ENCODE peak calls at places on chromosome 16, in nine cellular contexts. One of them, this sample, is unnamed.

GRCh38 chr16:88957887-88958577 is 19.0 kb downstream of the CBFA2T3 start:
- DNase-seq in memory B cell: no peak
- DNase-seq in WTC11: no peak
- DNase-seq in T-helper 2 cell: no peak
- DNase-seq in HCEC 1CT: no peak
- DNase-seq in stimulated activated CD4-positive, alpha-beta T cell treated with anti-CD3 and anti-CD28 coated beads, Interleukin-1b, Interleukin-23, amount 100 ng/mL, for 48 hours: peak; percentile 19
- DNase-seq in iPS-NIHi11: no peak
- DNase-seq in omental fat pad: no peak
- DNase-seq in stimulated activated CD8-positive, alpha-beta memory T cell treated with anti-CD3 and anti-CD28 coated beads, Interleukin-2, amount 100 ng/mL, for 48 hours: no peak
- DNase-seq in this sample: no peak

GRCh38 chr16:71712501-71712900 is 12.0 kb downstream of the PHLPP2 start:
- DNase-seq in memory B cell: no peak
- DNase-seq in WTC11: no peak
- DNase-seq in T-helper 2 cell: no peak
- DNase-seq in HCEC 1CT: no peak
- DNase-seq in stimulated activated CD4-positive, alpha-beta T cell treated with anti-CD3 and anti-CD28 coated beads, Interleukin-1b, Interleukin-23, amount 100 ng/mL, for 48 hours: no peak
- DNase-seq in iPS-NIHi11: no peak
- DNase-seq in omental fat pad: no peak
- DNase-seq in stimulated activated CD8-positive, alpha-beta memory T cell treated with anti-CD3 and anti-CD28 coated beads, Interleukin-2, amount 100 ng/mL, for 48 hours: no peak
- DNase-seq in this sample: no peak

GRCh38 chr16:67652578-67653130 is 7.4 kb downstream of the ACD start:
- DNase-seq in memory B cell: no peak
- DNase-seq in WTC11: peak; percentile 63
- DNase-seq in T-helper 2 cell: no peak
- DNase-seq in HCEC 1CT: no peak
- DNase-seq in stimulated activated CD4-positive, alpha-beta T cell treated with anti-CD3 and anti-CD28 coated beads, Interleukin-1b, Interleukin-23, amount 100 ng/mL, for 48 hours: no peak
- DNase-seq in iPS-NIHi11: peak; percentile 98
- DNase-seq in omental fat pad: no peak
- DNase-seq in stimulated activated CD8-positive, alpha-beta memory T cell treated with anti-CD3 and anti-CD28 coated beads, Interleukin-2, amount 100 ng/mL, for 48 hours: no peak
- DNase-seq in this sample: no peak

GRCh38 chr16:87502308-87502969 is 9.6 kb upstream of the ZCCHC14 start:
- DNase-seq in memory B cell: no peak
- DNase-seq in WTC11: no peak
- DNase-seq in T-helper 2 cell: no peak
- DNase-seq in HCEC 1CT: no peak
- DNase-seq in stimulated activated CD4-positive, alpha-beta T cell treated with anti-CD3 and anti-CD28 coated beads, Interleukin-1b, Interleukin-23, amount 100 ng/mL, for 48 hours: no peak
- DNase-seq in iPS-NIHi11: no peak
- DNase-seq in omental fat pad: no peak
- DNase-seq in stimulated activated CD8-positive, alpha-beta memory T cell treated with anti-CD3 and anti-CD28 coated beads, Interleukin-2, amount 100 ng/mL, for 48 hours: no peak
- DNase-seq in this sample: no peak

GRCh38 chr16:28925386-28926228 is 569 bp upstream of the RABEP2 start:
- DNase-seq in memory B cell: no peak
- DNase-seq in WTC11: no peak
- DNase-seq in T-helper 2 cell: peak; percentile 81
- DNase-seq in HCEC 1CT: peak; percentile 78
- DNase-seq in stimulated activated CD4-positive, alpha-beta T cell treated with anti-CD3 and anti-CD28 coated beads, Interleukin-1b, Interleukin-23, amount 100 ng/mL, for 48 hours: peak; percentile 87
- DNase-seq in iPS-NIHi11: no peak
- DNase-seq in omental fat pad: no peak
- DNase-seq in stimulated activated CD8-positive, alpha-beta memory T cell treated with anti-CD3 and anti-CD28 coated beads, Interleukin-2, amount 100 ng/mL, for 48 hours: peak; percentile 75
- DNase-seq in this sample: peak; percentile 69

GRCh38 chr16:65410801-65411200 is 288.9 kb upstream of the CDH11 start:
- DNase-seq in memory B cell: no peak
- DNase-seq in WTC11: no peak
- DNase-seq in T-helper 2 cell: no peak
- DNase-seq in HCEC 1CT: no peak
- DNase-seq in stimulated activated CD4-positive, alpha-beta T cell treated with anti-CD3 and anti-CD28 coated beads, Interleukin-1b, Interleukin-23, amount 100 ng/mL, for 48 hours: no peak
- DNase-seq in iPS-NIHi11: no peak
- DNase-seq in omental fat pad: no peak
- DNase-seq in stimulated activated CD8-positive, alpha-beta memory T cell treated with anti-CD3 and anti-CD28 coated beads, Interleukin-2, amount 100 ng/mL, for 48 hours: no peak
- DNase-seq in this sample: no peak

GRCh38 chr16:83606486-83607030 is 201.2 kb upstream of the HSBP1 start:
- DNase-seq in memory B cell: no peak
- DNase-seq in WTC11: peak; percentile 25
- DNase-seq in T-helper 2 cell: no peak
- DNase-seq in HCEC 1CT: no peak
- DNase-seq in stimulated activated CD4-positive, alpha-beta T cell treated with anti-CD3 and anti-CD28 coated beads, Interleukin-1b, Interleukin-23, amount 100 ng/mL, for 48 hours: no peak
- DNase-seq in iPS-NIHi11: no peak
- DNase-seq in omental fat pad: no peak
- DNase-seq in stimulated activated CD8-positive, alpha-beta memory T cell treated with anti-CD3 and anti-CD28 coated beads, Interleukin-2, amount 100 ng/mL, for 48 hours: no peak
- DNase-seq in this sample: no peak

GRCh38 chr16:86019446-86020047 is 120.6 kb downstream of the IRF8 start:
- DNase-seq in memory B cell: no peak
- DNase-seq in WTC11: peak; percentile 71
- DNase-seq in T-helper 2 cell: no peak
- DNase-seq in HCEC 1CT: no peak
- DNase-seq in stimulated activated CD4-positive, alpha-beta T cell treated with anti-CD3 and anti-CD28 coated beads, Interleukin-1b, Interleukin-23, amount 100 ng/mL, for 48 hours: no peak
- DNase-seq in iPS-NIHi11: peak; percentile 68
- DNase-seq in omental fat pad: no peak
- DNase-seq in stimulated activated CD8-positive, alpha-beta memory T cell treated with anti-CD3 and anti-CD28 coated beads, Interleukin-2, amount 100 ng/mL, for 48 hours: no peak
- DNase-seq in this sample: no peak

GRCh38 chr16:66886346-66886745 is 6.0 kb downstream of the PDP2 start:
- DNase-seq in memory B cell: no peak
- DNase-seq in WTC11: no peak
- DNase-seq in T-helper 2 cell: no peak
- DNase-seq in HCEC 1CT: no peak
- DNase-seq in stimulated activated CD4-positive, alpha-beta T cell treated with anti-CD3 and anti-CD28 coated beads, Interleukin-1b, Interleukin-23, amount 100 ng/mL, for 48 hours: no peak
- DNase-seq in iPS-NIHi11: no peak
- DNase-seq in omental fat pad: no peak
- DNase-seq in stimulated activated CD8-positive, alpha-beta memory T cell treated with anti-CD3 and anti-CD28 coated beads, Interleukin-2, amount 100 ng/mL, for 48 hours: no peak
- DNase-seq in this sample: no peak

GRCh38 chr16:1429631-1430030 is 1.2 kb upstream of the PERCC1 start:
- DNase-seq in memory B cell: no peak
- DNase-seq in WTC11: no peak
- DNase-seq in T-helper 2 cell: no peak
- DNase-seq in HCEC 1CT: no peak
- DNase-seq in stimulated activated CD4-positive, alpha-beta T cell treated with anti-CD3 and anti-CD28 coated beads, Interleukin-1b, Interleukin-23, amount 100 ng/mL, for 48 hours: no peak
- DNase-seq in iPS-NIHi11: no peak
- DNase-seq in omental fat pad: no peak
- DNase-seq in stimulated activated CD8-positive, alpha-beta memory T cell treated with anti-CD3 and anti-CD28 coated beads, Interleukin-2, amount 100 ng/mL, for 48 hours: no peak
- DNase-seq in this sample: no peak

GRCh38 chr16:85027968-85028637 is 508 bp downstream of the KIAA0513 start:
- DNase-seq in memory B cell: no peak
- DNase-seq in WTC11: no peak
- DNase-seq in T-helper 2 cell: no peak
- DNase-seq in HCEC 1CT: no peak
- DNase-seq in stimulated activated CD4-positive, alpha-beta T cell treated with anti-CD3 and anti-CD28 coated beads, Interleukin-1b, Interleukin-23, amount 100 ng/mL, for 48 hours: peak; percentile 16
- DNase-seq in iPS-NIHi11: no peak
- DNase-seq in omental fat pad: no peak
- DNase-seq in stimulated activated CD8-positive, alpha-beta memory T cell treated with anti-CD3 and anti-CD28 coated beads, Interleukin-2, amount 100 ng/mL, for 48 hours: no peak
- DNase-seq in this sample: no peak

GRCh38 chr16:77833906-77834599 is 45.7 kb downstream of the VAT1L start:
- DNase-seq in memory B cell: no peak
- DNase-seq in WTC11: no peak
- DNase-seq in T-helper 2 cell: no peak
- DNase-seq in HCEC 1CT: peak; percentile 85
- DNase-seq in stimulated activated CD4-positive, alpha-beta T cell treated with anti-CD3 and anti-CD28 coated beads, Interleukin-1b, Interleukin-23, amount 100 ng/mL, for 48 hours: no peak
- DNase-seq in iPS-NIHi11: peak; percentile 56
- DNase-seq in omental fat pad: no peak
- DNase-seq in stimulated activated CD8-positive, alpha-beta memory T cell treated with anti-CD3 and anti-CD28 coated beads, Interleukin-2, amount 100 ng/mL, for 48 hours: no peak
- DNase-seq in this sample: no peak

GRCh38 chr16:83913234-83913633 is 14.3 kb downstream of the MLYCD start:
- DNase-seq in memory B cell: no peak
- DNase-seq in WTC11: no peak
- DNase-seq in T-helper 2 cell: no peak
- DNase-seq in HCEC 1CT: no peak
- DNase-seq in stimulated activated CD4-positive, alpha-beta T cell treated with anti-CD3 and anti-CD28 coated beads, Interleukin-1b, Interleukin-23, amount 100 ng/mL, for 48 hours: no peak
- DNase-seq in iPS-NIHi11: peak; percentile 9
- DNase-seq in omental fat pad: no peak
- DNase-seq in stimulated activated CD8-positive, alpha-beta memory T cell treated with anti-CD3 and anti-CD28 coated beads, Interleukin-2, amount 100 ng/mL, for 48 hours: no peak
- DNase-seq in this sample: no peak

GRCh38 chr16:28321700-28322411 is 29.5 kb downstream of the SBK1 start:
- DNase-seq in memory B cell: peak; percentile 62
- DNase-seq in WTC11: peak; percentile 79
- DNase-seq in T-helper 2 cell: peak; percentile 13
- DNase-seq in HCEC 1CT: no peak
- DNase-seq in stimulated activated CD4-positive, alpha-beta T cell treated with anti-CD3 and anti-CD28 coated beads, Interleukin-1b, Interleukin-23, amount 100 ng/mL, for 48 hours: peak; percentile 24
- DNase-seq in iPS-NIHi11: peak; percentile 81
- DNase-seq in omental fat pad: no peak
- DNase-seq in stimulated activated CD8-positive, alpha-beta memory T cell treated with anti-CD3 and anti-CD28 coated beads, Interleukin-2, amount 100 ng/mL, for 48 hours: no peak
- DNase-seq in this sample: no peak

GRCh38 chr16:22813946-22814325 is at the start of gene HS3ST2:
- DNase-seq in memory B cell: no peak
- DNase-seq in WTC11: peak; percentile 65
- DNase-seq in T-helper 2 cell: no peak
- DNase-seq in HCEC 1CT: no peak
- DNase-seq in stimulated activated CD4-positive, alpha-beta T cell treated with anti-CD3 and anti-CD28 coated beads, Interleukin-1b, Interleukin-23, amount 100 ng/mL, for 48 hours: no peak
- DNase-seq in iPS-NIHi11: peak; percentile 89
- DNase-seq in omental fat pad: no peak
- DNase-seq in stimulated activated CD8-positive, alpha-beta memory T cell treated with anti-CD3 and anti-CD28 coated beads, Interleukin-2, amount 100 ng/mL, for 48 hours: no peak
- DNase-seq in this sample: no peak

GRCh38 chr16:69273009-69273408 is 38.1 kb upstream of the VPS4A start:
- DNase-seq in memory B cell: no peak
- DNase-seq in WTC11: no peak
- DNase-seq in T-helper 2 cell: no peak
- DNase-seq in HCEC 1CT: peak; percentile 96
- DNase-seq in stimulated activated CD4-positive, alpha-beta T cell treated with anti-CD3 and anti-CD28 coated beads, Interleukin-1b, Interleukin-23, amount 100 ng/mL, for 48 hours: no peak
- DNase-seq in iPS-NIHi11: no peak
- DNase-seq in omental fat pad: no peak
- DNase-seq in stimulated activated CD8-positive, alpha-beta memory T cell treated with anti-CD3 and anti-CD28 coated beads, Interleukin-2, amount 100 ng/mL, for 48 hours: no peak
- DNase-seq in this sample: no peak

GRCh38 chr16:49127103-49127502 is 154.5 kb downstream of the CBLN1 start:
- DNase-seq in memory B cell: no peak
- DNase-seq in WTC11: peak; percentile 48
- DNase-seq in T-helper 2 cell: no peak
- DNase-seq in HCEC 1CT: no peak
- DNase-seq in stimulated activated CD4-positive, alpha-beta T cell treated with anti-CD3 and anti-CD28 coated beads, Interleukin-1b, Interleukin-23, amount 100 ng/mL, for 48 hours: no peak
- DNase-seq in iPS-NIHi11: peak; percentile 55
- DNase-seq in omental fat pad: no peak
- DNase-seq in stimulated activated CD8-positive, alpha-beta memory T cell treated with anti-CD3 and anti-CD28 coated beads, Interleukin-2, amount 100 ng/mL, for 48 hours: no peak
- DNase-seq in this sample: no peak

GRCh38 chr16:11233727-11234376 is 22.2 kb downstream of the SOCS1 start:
- DNase-seq in memory B cell: no peak
- DNase-seq in WTC11: peak; percentile 40
- DNase-seq in T-helper 2 cell: peak; percentile 35
- DNase-seq in HCEC 1CT: peak; percentile 69
- DNase-seq in stimulated activated CD4-positive, alpha-beta T cell treated with anti-CD3 and anti-CD28 coated beads, Interleukin-1b, Interleukin-23, amount 100 ng/mL, for 48 hours: peak; percentile 90
- DNase-seq in iPS-NIHi11: no peak
- DNase-seq in omental fat pad: no peak
- DNase-seq in stimulated activated CD8-positive, alpha-beta memory T cell treated with anti-CD3 and anti-CD28 coated beads, Interleukin-2, amount 100 ng/mL, for 48 hours: peak; percentile 65
- DNase-seq in this sample: peak; percentile 36

GRCh38 chr16:88634994-88635670 is 3.2 kb upstream of the IL17C start:
- DNase-seq in memory B cell: no peak
- DNase-seq in WTC11: no peak
- DNase-seq in T-helper 2 cell: no peak
- DNase-seq in HCEC 1CT: no peak
- DNase-seq in stimulated activated CD4-positive, alpha-beta T cell treated with anti-CD3 and anti-CD28 coated beads, Interleukin-1b, Interleukin-23, amount 100 ng/mL, for 48 hours: no peak
- DNase-seq in iPS-NIHi11: no peak
- DNase-seq in omental fat pad: no peak
- DNase-seq in stimulated activated CD8-positive, alpha-beta memory T cell treated with anti-CD3 and anti-CD28 coated beads, Interleukin-2, amount 100 ng/mL, for 48 hours: no peak
- DNase-seq in this sample: no peak